ENCODE peak calls at places on chromosome 12, in four cellular contexts. B is GM12892, W is K562, V is HepG2. O is an unnamed sample.

GRCh38 chr12:23008613-23009012 is 383.6 kb downstream of the ETNK1 start:
- DNase-seq in V (no peak), W (no peak), B (no peak), O (no peak)

GRCh38 chr12:93244514-93245077 is 133.1 kb upstream of the NUDT4 start:
- DNase-seq in B (no peak), V (no peak), W (no peak), O (no peak)

GRCh38 chr12:53770281-53770680 is 18.5 kb upstream of the CISTR start:
- DNase-seq in W (no peak), V (no peak), B (no peak), O (no peak)

GRCh38 chr12:5480218-5480952 is 48.5 kb downstream of the NTF3 start:
- DNase-seq in W (no peak), V (no peak), B (no peak), O (no peak)

GRCh38 chr12:5505116-5505515 is 73.2 kb downstream of the NTF3 start:
- DNase-seq in B (no peak), V (no peak), W (no peak), O (no peak)

GRCh38 chr12:45336762-45337596 is 121.1 kb downstream of the ANO6 start:
- DNase-seq in W (peak), V (no peak), B (no peak), O (no peak)

GRCh38 chr12:131103614-131104463 is 150.1 kb downstream of the ADGRD1 start:
- DNase-seq in V (no peak), W (no peak), B (no peak), O (no peak)

GRCh38 chr12:58966939-58967338 is 46.6 kb upstream of the LRIG3 start:
- DNase-seq in V (no peak), W (no peak), B (no peak), O (no peak)

GRCh38 chr12:3697311-3697870 is 55.5 kb downstream of the CRACR2A start:
- DNase-seq in B (no peak), W (no peak), V (no peak), O (no peak)

GRCh38 chr12:117022465-117022864 is 76.8 kb downstream of the TESC start:
- DNase-seq in W (no peak), B (no peak), V (no peak), O (no peak)

GRCh38 chr12:56271031-56271430 is 4.3 kb downstream of the COQ10A start:
- DNase-seq in B (no peak), W (peak), V (no peak), O (no peak)

GRCh38 chr12:75812341-75813018 is 219.1 kb downstream of the PHLDA1 start:
- DNase-seq in B (no peak), V (no peak), W (no peak), O (no peak)

GRCh38 chr12:102372112-102372511 is 108.3 kb downstream of the IGF1 start:
- DNase-seq in B (no peak), W (no peak), V (no peak), O (no peak)

GRCh38 chr12:110739488-110739887 is 3.2 kb downstream of the PPP1CC start:
- DNase-seq in W (no peak), B (no peak), V (no peak), O (no peak)

GRCh38 chr12:115012861-115013667 is 329.1 kb upstream of the TBX3 start:
- DNase-seq in B (no peak), W (no peak), V (no peak), O (no peak)

GRCh38 chr12:98532687-98533304 is 17.4 kb downstream of the TMPO start:
- DNase-seq in B (no peak), V (peak), W (peak), O (no peak)

GRCh38 chr12:56724660-56724988 is 475 bp downstream of the NACA start:
- DNase-seq in W (no peak), V (no peak), B (no peak), O (no peak)

GRCh38 chr12:59077153-59077930 is 157.0 kb upstream of the LRIG3 start:
- DNase-seq in V (no peak), W (no peak), B (no peak), O (no peak)

GRCh38 chr12:66813137-66813867 is 134.4 kb upstream of the GRIP1 start:
- DNase-seq in W (peak), V (peak), B (no peak), O (no peak)

GRCh38 chr12:113416091-113416754 is 6.0 kb upstream of the SDSL start:
- DNase-seq in B (no peak), V (no peak), W (peak), O (no peak)

GRCh38 chr12:5433081-5433839 is 1.4 kb downstream of the NTF3 start:
- DNase-seq in V (no peak), W (no peak), B (no peak), O (no peak)

GRCh38 chr12:75289678-75290200 is 40.4 kb downstream of the CAPS2 start:
- DNase-seq in B (no peak), V (no peak), W (no peak), O (no peak)

GRCh38 chr12:91179315-91179714 is 3.3 kb downstream of the DCN start:
- DNase-seq in B (no peak), W (no peak), V (no peak), O (no peak)
- TF ChIP-seq POLR2A in B (no peak), W (no peak), V (no peak), O (no peak)

DNA sequence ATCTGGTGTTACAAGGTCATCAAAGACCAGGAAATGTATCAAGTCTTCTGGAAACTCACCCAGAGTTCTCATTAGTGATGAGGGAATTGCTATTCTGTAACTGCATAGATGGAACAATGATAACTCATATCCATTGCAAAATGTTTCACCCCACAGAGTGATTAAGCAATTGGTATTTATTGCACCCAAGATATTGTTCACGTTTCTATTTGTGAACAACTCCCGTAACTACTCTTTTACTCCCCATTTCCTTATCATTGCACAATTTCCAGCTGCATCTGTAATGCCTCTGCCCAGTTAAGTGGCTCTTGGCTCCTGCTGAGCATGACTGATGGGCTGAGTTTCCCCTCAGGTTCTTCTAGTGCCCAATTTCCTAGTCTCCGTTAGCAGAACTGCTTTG is 108.7 kb upstream of the PRICKLE1 start:
- DNase-seq in V (no peak), B (no peak), W (no peak), O (no peak)
- TF ChIP-seq POLR2AphosphoS5 in V (no peak), B (no peak), W (no peak), O (no peak)

DNA sequence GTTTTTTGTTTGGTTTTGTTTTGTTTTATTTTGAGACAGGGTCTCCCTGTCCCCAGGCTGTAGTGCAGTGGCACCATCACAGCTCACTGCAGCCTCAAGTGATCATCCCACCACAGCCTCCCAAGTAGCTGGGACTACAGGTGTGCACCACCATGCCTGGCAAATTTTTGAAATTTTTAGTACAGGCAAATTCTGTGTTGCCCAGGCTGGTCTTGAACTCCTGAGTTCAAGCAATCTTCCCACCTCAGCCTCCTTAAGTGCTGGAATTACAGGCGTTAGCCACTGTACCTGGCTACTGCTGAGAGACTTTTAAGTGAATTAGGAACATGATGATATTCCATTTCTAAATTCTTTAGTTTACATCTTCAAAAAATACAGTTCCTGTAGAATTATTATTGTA is 2.6 kb downstream of the LYZ start:
- DNase-seq in V (no peak), W (no peak), B (no peak), O (no peak)
- TF ChIP-seq TAF1 in V (no peak), W (no peak), B (no peak), O (no peak)

DNA sequence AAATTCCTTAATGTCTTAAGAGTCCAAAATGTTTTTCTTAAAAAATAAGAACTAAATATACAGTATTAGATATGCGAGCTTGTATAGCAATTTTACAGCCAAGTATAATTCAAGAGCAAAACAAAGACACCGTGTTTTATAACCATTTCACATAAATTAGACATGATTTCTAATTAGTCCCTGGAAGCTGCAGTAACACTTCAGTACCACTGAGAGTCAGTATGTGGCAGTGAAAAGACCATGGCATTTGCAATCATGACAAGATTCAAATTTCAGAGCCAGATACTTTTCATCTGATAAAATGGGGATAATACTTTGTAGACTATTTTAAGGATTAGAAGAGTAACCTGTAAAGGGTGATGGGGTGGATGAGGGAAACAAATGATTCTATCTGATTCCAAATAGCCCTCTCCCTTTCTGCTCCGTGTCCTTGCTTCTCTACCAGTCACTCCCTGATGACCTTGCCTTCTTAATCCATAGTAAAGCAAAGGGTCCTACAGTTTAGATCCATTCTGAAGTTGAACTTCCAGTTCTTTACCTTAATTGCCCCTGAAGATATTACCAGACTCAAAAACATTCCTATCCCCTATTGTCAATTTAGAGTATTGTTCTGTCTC is 145.4 kb upstream of the ABCD2 start:
- DNase-seq in B (no peak), V (peak), W (peak), O (no peak)
- TF ChIP-seq POLR2A in B (no peak), V (no peak), W (no peak), O (no peak)

DNA sequence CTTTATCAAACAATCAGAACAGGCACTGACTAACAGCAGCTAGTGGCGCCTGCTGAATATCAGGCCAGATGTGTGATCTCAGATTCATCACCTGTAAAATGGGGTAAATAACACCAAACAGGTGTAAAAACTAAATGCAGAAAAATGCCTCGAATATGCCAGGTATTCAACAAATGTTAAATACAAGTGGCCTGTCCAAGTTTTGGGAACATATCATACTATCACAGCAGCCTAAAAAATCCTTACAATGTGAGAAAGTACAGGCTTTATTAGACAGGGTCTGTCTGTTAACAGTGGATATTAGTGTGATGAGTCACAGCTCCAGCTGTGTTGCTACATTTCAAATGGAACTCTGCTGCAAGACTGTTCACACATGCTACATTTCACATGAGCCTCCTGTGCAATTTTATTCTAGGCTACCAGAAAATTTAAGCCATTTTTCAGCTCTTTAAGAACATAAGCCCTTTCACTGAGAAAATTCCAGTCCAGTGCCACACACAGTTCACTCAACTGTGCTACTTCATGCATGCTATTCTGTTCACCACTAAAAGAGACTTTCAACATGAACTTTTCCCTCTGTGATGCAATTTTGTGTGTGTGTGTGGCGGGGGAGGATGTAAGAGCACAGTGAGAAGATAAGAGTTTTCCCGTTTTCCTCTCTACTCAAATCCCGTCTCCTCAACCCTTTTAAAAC is 56.7 kb downstream of the MSRB3 start:
- DNase-seq in B (no peak), W (no peak), V (peak), O (no peak)
- TF ChIP-seq POLR2AphosphoS5 in B (no peak), W (no peak), V (no peak), O (no peak)

DNA sequence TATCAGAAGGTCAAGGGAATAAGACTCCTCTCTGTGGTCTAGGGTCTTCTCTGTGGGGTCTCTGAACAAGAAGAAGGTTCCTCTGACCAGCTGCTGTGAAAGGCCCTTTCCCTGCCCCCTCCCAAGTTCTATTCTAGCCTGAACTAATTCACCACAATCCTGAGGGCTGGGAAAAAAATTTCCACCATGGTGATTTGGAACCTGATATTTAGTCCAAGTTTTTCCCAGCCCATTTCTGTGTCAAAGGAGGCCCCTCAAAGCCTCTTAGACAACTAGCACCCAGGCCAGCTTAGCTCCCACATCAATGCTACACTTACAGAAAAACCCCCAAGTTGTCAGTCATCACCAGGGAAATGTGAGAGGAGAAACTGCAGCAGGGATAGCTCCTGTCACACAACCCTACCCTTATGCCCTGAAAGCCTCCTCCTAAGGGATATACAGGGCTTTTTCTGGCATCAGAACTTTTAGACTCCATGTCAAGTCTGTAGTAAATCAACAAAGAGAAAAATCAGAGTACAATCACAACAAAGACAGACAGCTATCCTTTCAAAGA is 4.5 kb downstream of the FMNL3 start:
- DNase-seq in V (no peak), B (no peak), W (no peak), O (no peak)
- TF ChIP-seq TAF1 in V (no peak), B (no peak), W (no peak), O (no peak)

GRCh38 chr12:14394317-14395058 is 29.0 kb downstream of the ATF7IP start:
- DNase-seq in W (peak), B (no peak), V (peak), O (no peak)
- TF ChIP-seq POLR2A in W (no peak), B (no peak), V (no peak), O (peak)

DNA sequence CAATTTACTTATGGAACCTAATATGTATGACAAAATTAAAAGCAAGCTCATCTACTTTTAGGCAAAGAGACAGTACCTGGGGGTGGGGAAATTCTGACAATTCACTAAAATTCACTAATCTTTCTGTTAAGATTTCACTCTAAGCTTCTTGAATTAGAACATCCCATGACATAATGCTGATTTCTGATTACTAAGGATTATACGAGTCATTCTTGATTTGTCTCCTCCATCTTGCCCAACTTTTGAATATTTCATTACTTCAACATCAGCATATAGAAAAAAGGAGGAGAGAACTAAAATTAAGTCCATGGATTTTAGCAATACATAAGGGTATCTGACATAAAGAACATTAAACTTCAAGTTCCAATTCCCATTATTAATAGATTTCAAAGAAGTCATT is 2.3 kb downstream of the CEP83 start:
- DNase-seq in W (no peak), B (no peak), V (no peak), O (no peak)
- TF ChIP-seq POLR2AphosphoS5 in W (no peak), B (no peak), V (no peak), O (no peak)

GRCh38 chr12:91985002-91985767 is 160.5 kb downstream of the BTG1 start:
- DNase-seq in W (peak), V (no peak), B (no peak), O (no peak)
- TF ChIP-seq TAF1 in W (no peak), V (no peak), B (no peak), O (no peak)